ENCODE peak calls at places on chromosomes 4 and X, in six cellular contexts. F, T, P, Z, J and E are unnamed samples. For H3K36me3 and H3K79me2, the result is how much of the 10 kb centered on the place peaks cover.

GRCh38 chr4:8762356-8762755 is 109.3 kb downstream of the HMX1 start:
- DNase-seq in F (no peak), T (no peak), P (no peak), Z (no peak), J (no peak), E (no peak)

GRCh38 chrX:10189317-10190268 is 32.8 kb downstream of the CLCN4 start:
- DNase-seq in F (peak), T (peak), P (peak), Z (peak), J (peak), E (peak)

GRCh38 chr4:36485885-36486284 is 204.5 kb downstream of the DTHD1 start:
- DNase-seq in F (no peak), T (no peak), P (no peak), Z (no peak), J (no peak), E (no peak)

GRCh38 chr4:34178476-34178875 is 2065.8 kb downstream of the ARAP2 start:
- DNase-seq in F (no peak), T (no peak), P (no peak), Z (no peak), J (peak), E (no peak)

GRCh38 chrX:115531818-115532403 is 29.1 kb upstream of the PLS3 start:
- DNase-seq in F (no peak), T (no peak), P (peak), Z (peak), J (peak), E (no peak)

GRCh38 chrX:154352466-154352865 is 22.0 kb downstream of the FLNA start:
- DNase-seq in F (no peak), T (no peak), P (no peak), Z (no peak), J (no peak), E (no peak)

GRCh38 chrX:107646736-107647135 is 18.4 kb downstream of the PRPS1 start:
- DNase-seq in F (no peak), T (no peak), P (no peak), Z (no peak), J (no peak), E (no peak)

GRCh38 chr4:15186149-15186548 is 183.9 kb downstream of the CPEB2 start:
- DNase-seq in F (no peak), T (no peak), P (peak), Z (no peak), J (peak), E (no peak)

GRCh38 chr4:53562409-53562808 is 28.9 kb downstream of the LNX1 start:
- DNase-seq in F (no peak), T (no peak), P (no peak), Z (no peak), J (no peak), E (no peak)

GRCh38 chr4:6153874-6154273 is 46.5 kb downstream of the JAKMIP1 start:
- DNase-seq in F (peak), T (no peak), P (no peak), Z (no peak), J (no peak), E (no peak)

GRCh38 chr4:99078336-99078735 is 10.3 kb downstream of the ADH5 start:
- DNase-seq in F (no peak), T (no peak), P (no peak), Z (no peak), J (no peak), E (no peak)

GRCh38 chr4:99076292-99076976 is 12.2 kb downstream of the ADH5 start:
- DNase-seq in F (no peak), T (no peak), P (no peak), Z (no peak), J (no peak), E (no peak)

GRCh38 chr4:99078931-99079624 is 9.5 kb downstream of the ADH5 start:
- DNase-seq in F (no peak), T (no peak), P (no peak), Z (no peak), J (no peak), E (no peak)

GRCh38 chr4:99074816-99075215 is 13.8 kb downstream of the ADH5 start:
- DNase-seq in F (no peak), T (no peak), P (no peak), Z (no peak), J (no peak), E (no peak)

DNA sequence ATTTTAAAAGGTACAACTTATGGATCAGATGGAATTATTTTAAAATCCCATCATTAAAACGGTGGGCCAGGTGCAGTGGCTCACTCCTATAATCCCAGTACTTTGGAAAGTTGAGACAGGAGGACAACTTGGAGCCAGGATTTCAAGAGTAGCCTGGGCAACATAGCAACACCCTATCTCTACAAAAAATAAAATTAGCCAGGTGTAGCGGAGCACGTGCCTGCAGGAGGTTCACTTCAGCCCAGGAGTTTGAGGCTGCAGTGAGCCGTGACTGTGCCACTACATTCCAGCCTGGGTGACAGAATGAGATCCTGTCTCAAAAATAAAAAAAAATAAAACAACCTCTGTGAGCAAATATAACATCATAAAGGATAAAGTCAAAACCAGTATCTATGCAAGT is 11.4 kb downstream of the ADH5 start:
- DNase-seq in F (no peak), T (no peak), P (no peak), Z (no peak), J (no peak), E (no peak)
- H3K36me3 ChIP-seq in F (half or more), T (under half), P (half or more), Z (under half), J (under half), E (under half)

GRCh38 chrX:49282647-49283011 is 13.0 kb downstream of the PPP1R3F start:
- DNase-seq in F (peak), T (no peak), P (no peak), Z (no peak), J (peak), E (no peak)
- H3K27ac ChIP-seq in F (no peak), T (no peak), P (no peak), Z (no peak), J (no peak), E (no peak)

GRCh38 chrX:119673336-119673735 is 19.6 kb downstream of the SEPTIN6 start:
- DNase-seq in F (no peak), T (no peak), P (no peak), Z (no peak), J (no peak), E (no peak)

GRCh38 chrX:119669424-119670037 is 23.4 kb downstream of the SEPTIN6 start:
- DNase-seq in F (no peak), T (no peak), P (no peak), Z (no peak), J (peak), E (no peak)

GRCh38 chrX:119676949-119677653 is 15.9 kb downstream of the SEPTIN6 start:
- DNase-seq in F (no peak), T (no peak), P (no peak), Z (no peak), J (no peak), E (no peak)

GRCh38 chrX:119667111-119667928 is 25.6 kb downstream of the SEPTIN6 start:
- DNase-seq in F (no peak), T (no peak), P (no peak), Z (no peak), J (no peak), E (no peak)

GRCh38 chrX:119672252-119672825 is 20.6 kb downstream of the SEPTIN6 start:
- DNase-seq in F (no peak), T (no peak), P (no peak), Z (peak), J (no peak), E (no peak)
- H3K79me2 ChIP-seq in F (under half), T (half or more), P (under half), Z (under half), J (under half), E (under half)

DNA sequence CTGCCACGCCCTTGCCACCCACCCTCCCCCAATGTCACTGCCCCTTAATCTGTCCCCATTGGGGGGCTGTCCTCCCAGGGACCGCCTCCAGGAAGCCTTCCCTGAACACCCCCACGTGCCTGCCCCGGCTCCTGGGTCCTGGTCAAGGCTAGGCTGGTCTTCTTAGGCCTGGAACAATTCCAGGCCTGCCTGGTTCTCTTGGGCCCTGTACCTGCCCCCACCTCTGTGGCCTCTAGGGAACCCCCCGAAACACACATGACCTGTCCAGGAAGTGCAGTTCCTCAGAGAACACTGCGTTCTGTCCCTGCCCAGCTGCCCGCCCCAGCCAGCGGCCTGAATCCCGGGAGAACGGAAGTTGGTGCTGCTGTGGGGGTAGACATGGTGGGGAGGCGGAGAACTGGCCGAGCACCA is 5.1 kb downstream of the MXD4 start:
- DNase-seq in F (no peak), T (no peak), P (no peak), Z (no peak), J (no peak), E (no peak)
- H3K36me3 ChIP-seq in F (under half), T (under half), P (under half), Z (under half), J (under half), E (under half)

GRCh38 chr4:118911162-118911791 is 22.6 kb downstream of the SYNPO2 start:
- DNase-seq in F (no peak), T (no peak), P (no peak), Z (no peak), J (peak), E (no peak)

GRCh38 chr4:118904935-118905334 is 16.3 kb downstream of the SYNPO2 start:
- DNase-seq in F (no peak), T (no peak), P (no peak), Z (no peak), J (peak), E (no peak)

GRCh38 chr4:118905546-118905945 is 16.9 kb downstream of the SYNPO2 start:
- DNase-seq in F (no peak), T (no peak), P (no peak), Z (no peak), J (peak), E (no peak)

GRCh38 chr4:118910221-118910620 is 21.6 kb downstream of the SYNPO2 start:
- DNase-seq in F (no peak), T (no peak), P (peak), Z (no peak), J (no peak), E (no peak)

GRCh38 chr4:118909173-118909956 is 20.7 kb downstream of the SYNPO2 start:
- DNase-seq in F (no peak), T (no peak), P (no peak), Z (no peak), J (no peak), E (no peak)
- H3K27ac ChIP-seq in F (no peak), T (no peak), P (no peak), Z (no peak), J (no peak), E (no peak)

DNA sequence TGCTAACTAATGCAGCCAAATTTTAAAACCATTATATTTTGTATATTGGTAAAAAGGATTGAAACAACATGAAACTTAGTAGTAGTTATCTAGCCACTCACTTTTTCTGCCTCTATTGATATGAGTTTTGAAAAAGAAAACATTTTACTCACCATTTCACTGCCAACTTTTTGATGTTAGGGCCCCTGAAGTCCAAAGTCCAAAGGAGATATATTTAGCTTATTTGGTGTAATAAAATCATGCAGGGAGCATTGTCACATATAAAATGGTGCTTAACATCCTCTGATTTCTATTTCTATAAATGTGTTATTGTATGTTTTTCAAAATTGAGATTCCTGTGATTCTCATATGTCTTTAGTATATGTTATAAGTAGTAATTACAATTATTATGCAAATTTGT is 24.5 kb upstream of the CXCL3 start:
- DNase-seq in F (no peak), T (no peak), P (no peak), Z (no peak), J (no peak), E (no peak)
- H3K79me2 ChIP-seq in F (under half), T (under half), P (under half), Z (under half), J (under half), E (under half)

GRCh38 chrX:53594354-53594753 is 92.2 kb downstream of the HUWE1 start:
- DNase-seq in F (no peak), T (no peak), P (no peak), Z (no peak), J (peak), E (no peak)
- H3K36me3 ChIP-seq in F (under half), T (under half), P (under half), Z (half or more), J (under half), E (under half)

GRCh38 chr4:72312032-72312650 is 256.9 kb downstream of the ADAMTS3 start:
- DNase-seq in F (peak), T (no peak), P (peak), Z (peak), J (peak), E (peak)
- H3K27ac ChIP-seq in F (no peak), T (no peak), P (peak), Z (peak), J (peak), E (peak)

DNA sequence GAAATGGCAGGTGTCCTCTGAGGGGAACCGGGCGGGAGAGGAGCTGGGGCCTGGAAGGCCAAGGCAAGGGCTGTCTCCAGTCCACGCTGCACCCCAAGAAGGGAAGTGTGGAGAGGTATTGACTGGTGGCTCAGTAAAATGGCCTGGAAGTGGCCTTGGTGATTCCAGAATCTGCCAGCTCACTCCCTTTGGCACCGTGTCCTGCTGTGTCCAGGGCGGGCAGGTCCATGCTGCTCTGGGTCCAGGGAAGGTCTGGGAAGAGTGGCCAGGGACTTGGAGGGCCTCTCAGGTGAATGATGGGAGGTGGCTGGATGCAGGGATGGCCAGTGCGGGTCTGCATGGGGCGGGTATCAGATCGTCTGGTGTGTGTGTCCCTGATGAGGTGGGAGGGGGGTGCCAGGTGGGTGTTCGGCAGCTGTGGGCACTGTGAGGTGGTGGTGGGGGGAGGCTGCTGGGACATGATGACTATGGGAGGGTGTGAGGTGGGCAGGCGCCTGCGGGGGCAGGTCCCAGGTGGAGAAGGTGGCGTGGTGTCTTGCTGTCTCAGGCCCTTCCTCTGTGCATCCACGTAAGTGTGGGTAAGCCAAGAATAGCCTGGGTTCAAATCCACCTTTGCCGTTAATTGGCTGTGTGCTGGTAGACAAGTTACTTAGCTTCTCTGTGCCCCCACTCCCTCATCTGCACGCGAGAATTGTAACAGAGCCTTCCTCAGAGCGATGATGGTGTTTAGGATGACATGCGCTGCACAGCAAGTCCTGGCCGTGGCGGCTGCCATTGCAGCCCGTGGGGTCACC is 17.7 kb downstream of the RGS12 start:
- DNase-seq in F (no peak), T (no peak), P (no peak), Z (no peak), J (no peak), E (no peak)
- H3K79me2 ChIP-seq in F (half or more), T (under half), P (under half), Z (under half), J (under half), E (under half)

GRCh38 chr4:173195132-173195531 is 26.5 kb downstream of the GALNT7 start:
- DNase-seq in F (no peak), T (no peak), P (no peak), Z (no peak), J (no peak), E (no peak)

GRCh38 chr4:173202395-173202794 is 33.8 kb downstream of the GALNT7 start:
- DNase-seq in F (no peak), T (no peak), P (no peak), Z (no peak), J (no peak), E (no peak)

GRCh38 chr4:173195708-173196107 is 27.1 kb downstream of the GALNT7 start:
- DNase-seq in F (no peak), T (no peak), P (no peak), Z (no peak), J (no peak), E (no peak)

GRCh38 chr4:173199553-173199952 is 30.9 kb downstream of the GALNT7 start:
- DNase-seq in F (no peak), T (no peak), P (no peak), Z (no peak), J (no peak), E (no peak)

DNA sequence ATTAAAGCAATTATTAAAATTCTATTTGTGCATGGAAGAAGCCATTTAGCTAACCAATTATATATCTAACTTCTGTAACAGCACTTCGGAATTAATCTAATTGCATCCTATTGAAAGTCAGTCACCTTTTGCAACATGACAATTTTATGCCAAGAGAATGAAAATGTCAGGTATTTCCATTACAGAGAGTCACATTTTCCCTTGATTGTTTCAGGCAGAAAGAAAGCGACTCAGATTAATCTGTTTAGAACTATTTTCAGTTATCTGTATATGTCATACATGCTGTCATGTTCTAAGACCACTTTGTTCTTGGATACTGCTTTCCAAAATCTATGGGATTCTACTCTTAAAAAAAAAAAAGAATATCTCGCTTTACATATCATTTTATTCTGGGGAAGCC is 31.5 kb downstream of the GALNT7 start:
- DNase-seq in F (no peak), T (no peak), P (no peak), Z (no peak), J (no peak), E (no peak)
- H3K36me3 ChIP-seq in F (under half), T (under half), P (under half), Z (under half), J (under half), E (under half)